ENCODE peak calls at places on chromosomes 5 and 9, in seven cellular contexts. I is mammary epithelial cell; B is stimulated activated CD8-positive, alpha-beta memory T cell treated with anti-CD3 and anti-CD28 coated beads, Interleukin-4, amount 100 ng/mL, for 24 hours; Y is M059J; T is cardiac fibroblast; Q is left colon; N is A549. E is an unnamed sample.

GRCh38 chr9:120439147-120439546 is 140.8 kb downstream of the CDK5RAP2 start:
- DNase-seq in I (peak), B (no peak), Y (peak), T (peak), Q (no peak), N (peak), E (no peak)

GRCh38 chr5:160036884-160037283 is 27.9 kb downstream of the TTC1 start:
- DNase-seq in I (no peak), B (no peak), Y (no peak), T (no peak), Q (no peak), N (no peak), E (peak)

GRCh38 chr5:123090641-123091257 is 1.7 kb downstream of the PRDM6 start:
- DNase-seq in I (no peak), B (no peak), Y (no peak), T (no peak), Q (no peak), N (no peak), E (no peak)

GRCh38 chr5:173456751-173457171 is 128.5 kb upstream of the STC2 start:
- DNase-seq in I (peak), B (no peak), Y (peak), T (peak), Q (no peak), N (no peak), E (no peak)

GRCh38 chr5:54556136-54556535 is 38.6 kb downstream of the SNX18 start:
- DNase-seq in I (no peak), B (no peak), Y (no peak), T (no peak), Q (no peak), N (no peak), E (no peak)

GRCh38 chr5:76544268-76544926 is 78.8 kb downstream of the F2RL2 start:
- DNase-seq in I (peak), B (no peak), Y (peak), T (peak), Q (peak), N (peak), E (no peak)

GRCh38 chr9:128125575-128126354 is 1.8 kb downstream of the PTGES2 start:
- DNase-seq in I (no peak), B (no peak), Y (no peak), T (no peak), Q (peak), N (no peak), E (no peak)

GRCh38 chr5:81749562-81750307 is 1.2 kb downstream of the SSBP2 start:
- DNase-seq in I (peak), B (peak), Y (peak), T (peak), Q (peak), N (peak), E (no peak)

GRCh38 chr9:95316794-95317118 is 753 bp downstream of the FANCC start:
- DNase-seq in I (peak), B (no peak), Y (peak), T (peak), Q (peak), N (peak), E (no peak)

GRCh38 chr9:130451509-130452388 is 7.0 kb downstream of the ASS1 start:
- DNase-seq in I (peak), B (no peak), Y (peak), T (peak), Q (peak), N (peak), E (no peak)

GRCh38 chr9:97398999-97399758 is 12.7 kb upstream of the TDRD7 start:
- DNase-seq in I (peak), B (peak), Y (peak), T (peak), Q (peak), N (peak), E (no peak)

GRCh38 chr5:135814254-135814653 is 20.2 kb upstream of the SLC25A48 start:
- DNase-seq in I (no peak), B (no peak), Y (no peak), T (no peak), Q (no peak), N (no peak), E (no peak)

GRCh38 chr9:33750839-33751339 is 44.5 kb upstream of the PRSS3 start:
- DNase-seq in I (no peak), B (no peak), Y (no peak), T (no peak), Q (peak), N (no peak), E (peak)

GRCh38 chr5:108983456-108984092 is 235.9 kb downstream of the FER start:
- DNase-seq in I (peak), B (no peak), Y (no peak), T (peak), Q (no peak), N (no peak), E (no peak)

GRCh38 chr9:92325269-92325990 is at the start of the genes CENPP and NOL8:
- DNase-seq in I (peak), B (peak), Y (peak), T (peak), Q (peak), N (peak), E (no peak)

GRCh38 chr9:28971881-28972280 is 1398.6 kb upstream of the C9orf72 start:
- DNase-seq in I (peak), B (no peak), Y (no peak), T (no peak), Q (no peak), N (no peak), E (no peak)

GRCh38 chr5:23027341-23027740 is 174.2 kb upstream of the CDH12 start:
- DNase-seq in I (no peak), B (no peak), Y (no peak), T (no peak), Q (no peak), N (no peak), E (no peak)

GRCh38 chr5:16178745-16179372 is 732 bp downstream of the MARCHF11 start:
- DNase-seq in I (peak), B (peak), Y (peak), T (peak), Q (peak), N (no peak), E (no peak)

GRCh38 chr9:131181091-131181681 is 55.8 kb downstream of the NUP214 start:
- DNase-seq in I (no peak), B (no peak), Y (peak), T (no peak), Q (no peak), N (no peak), E (no peak)

GRCh38 chr9:26682041-26682440 is 210.6 kb downstream of the CAAP1 start:
- DNase-seq in I (no peak), B (no peak), Y (no peak), T (no peak), Q (no peak), N (no peak), E (no peak)

GRCh38 chr9:18014556-18014955 is 435.7 kb downstream of the SH3GL2 start:
- DNase-seq in I (no peak), B (no peak), Y (no peak), T (peak), Q (no peak), N (no peak), E (no peak)

E was measured in cerebellar nuclear complex.